ENCODE peak calls at places on chromosomes 13 and 19, in eight cellular contexts. One of them, this sample, is unnamed.

GRCh38 chr13:37134411-37135041 is 29.1 kb upstream of the CSNK1A1L start:
- DNase-seq in H7: no peak
- DNase-seq in lower lobe of right lung: no peak
- DNase-seq in anterior cingulate cortex: no peak
- DNase-seq in NCI-H460: no peak
- DNase-seq in HFF-Myc: no peak
- DNase-seq in cardiac septum: no peak
- DNase-seq in NCI-H510A: no peak
- DNase-seq in this sample: no peak

GRCh38 chr13:26660185-26660584 is 100.4 kb downstream of the GPR12 start:
- DNase-seq in H7: peak; percentile 21
- DNase-seq in lower lobe of right lung: no peak
- DNase-seq in anterior cingulate cortex: no peak
- DNase-seq in NCI-H460: no peak
- DNase-seq in HFF-Myc: no peak
- DNase-seq in cardiac septum: no peak
- DNase-seq in NCI-H510A: no peak
- DNase-seq in this sample: no peak

GRCh38 chr19:36833430-36833829 is 4.8 kb downstream of the ZNF790 start:
- DNase-seq in H7: no peak
- DNase-seq in lower lobe of right lung: no peak
- DNase-seq in anterior cingulate cortex: no peak
- DNase-seq in NCI-H460: no peak
- DNase-seq in HFF-Myc: no peak
- DNase-seq in cardiac septum: no peak
- DNase-seq in NCI-H510A: no peak
- DNase-seq in this sample: no peak

GRCh38 chr13:104024416-104025170 is 958.4 kb upstream of the SLC10A2 start:
- DNase-seq in H7: no peak
- DNase-seq in lower lobe of right lung: no peak
- DNase-seq in anterior cingulate cortex: no peak
- DNase-seq in NCI-H460: no peak
- DNase-seq in HFF-Myc: no peak
- DNase-seq in cardiac septum: no peak
- DNase-seq in NCI-H510A: no peak
- DNase-seq in this sample: peak; percentile 87

GRCh38 chr13:38417727-38418126 is 68.1 kb downstream of the UFM1 start:
- DNase-seq in H7: peak; percentile 47
- DNase-seq in lower lobe of right lung: no peak
- DNase-seq in anterior cingulate cortex: no peak
- DNase-seq in NCI-H460: peak; percentile 4
- DNase-seq in HFF-Myc: peak; percentile 21
- DNase-seq in cardiac septum: no peak
- DNase-seq in NCI-H510A: no peak
- DNase-seq in this sample: no peak

GRCh38 chr19:55156202-55157063 is 1.1 kb downstream of the TNNI3 start:
- DNase-seq in H7: peak; percentile 99
- DNase-seq in lower lobe of right lung: no peak
- DNase-seq in anterior cingulate cortex: no peak
- DNase-seq in NCI-H460: peak; percentile 68
- DNase-seq in HFF-Myc: no peak
- DNase-seq in cardiac septum: peak; percentile 84
- DNase-seq in NCI-H510A: no peak
- DNase-seq in this sample: no peak

GRCh38 chr19:35178701-35179100 is 24.2 kb downstream of the FXYD5 start:
- DNase-seq in H7: no peak
- DNase-seq in lower lobe of right lung: no peak
- DNase-seq in anterior cingulate cortex: no peak
- DNase-seq in NCI-H460: no peak
- DNase-seq in HFF-Myc: no peak
- DNase-seq in cardiac septum: no peak
- DNase-seq in NCI-H510A: no peak
- DNase-seq in this sample: no peak

GRCh38 chr19:45643024-45643926 is 4.1 kb upstream of the EML2 start:
- DNase-seq in H7: peak; percentile 95
- DNase-seq in lower lobe of right lung: peak; percentile 90
- DNase-seq in anterior cingulate cortex: peak; percentile 75
- DNase-seq in NCI-H460: peak; percentile 67
- DNase-seq in HFF-Myc: no peak
- DNase-seq in cardiac septum: peak; percentile 94
- DNase-seq in NCI-H510A: peak; percentile 80
- DNase-seq in this sample: peak; percentile 90

This sample was measured in Caki2.